ENCODE peak calls at places on chromosomes 5 and 9, in six cellular contexts. F is WTC11, S is K562, Q is A549, I is H1, T is HepG2. Y is an unnamed sample.

GRCh38 chr9:97484134-97484533 is 17.3 kb upstream of the TMOD1 start:
- DNase-seq in F (no peak), S (no peak), I (no peak), Q (no peak), T (no peak), Y (peak)

GRCh38 chr5:180860273-180860886 is 696 bp downstream of the ZFP62 start:
- DNase-seq in Q (peak), F (peak), T (peak), I (peak), S (peak), Y (no peak)

GRCh38 chr5:38379360-38379827 is 121.0 kb downstream of the EGFLAM start:
- DNase-seq in S (peak), Q (no peak), F (peak), T (no peak), I (no peak), Y (no peak)

GRCh38 chr5:73233053-73233460 is 60.1 kb downstream of the TMEM174 start:
- DNase-seq in I (peak), T (no peak), Q (no peak), S (no peak), F (peak), Y (no peak)

GRCh38 chr9:91176426-91176825 is 185.3 kb downstream of the AUH start:
- DNase-seq in I (no peak), F (no peak), Q (no peak), S (no peak), T (no peak), Y (no peak)

GRCh38 chr5:776862-777711 is 7.4 kb downstream of the ZDHHC11B start:
- DNase-seq in I (peak), S (peak), Q (no peak), T (no peak), F (no peak), Y (no peak)

GRCh38 chr9:16031486-16031885 is 478.6 kb downstream of the CCDC171 start:
- DNase-seq in F (no peak), T (no peak), S (no peak), Q (no peak), I (no peak), Y (no peak)

GRCh38 chr5:35198681-35199080 is 31.6 kb downstream of the PRLR start:
- DNase-seq in F (no peak), Q (no peak), S (no peak), I (no peak), T (no peak), Y (no peak)

GRCh38 chr5:346229-346935 is 24.9 kb downstream of the AHRR start:
- DNase-seq in F (no peak), T (no peak), I (peak), Q (no peak), S (no peak), Y (no peak)

GRCh38 chr9:4842734-4843133 is 50.0 kb downstream of the RCL1 start:
- DNase-seq in I (no peak), Q (no peak), F (no peak), T (no peak), S (no peak), Y (no peak)

GRCh38 chr9:93119953-93120845 is 13.9 kb downstream of the NINJ1 start:
- DNase-seq in T (peak), I (no peak), Q (peak), F (peak), S (peak), Y (peak)

GRCh38 chr5:81572201-81572600 is 178.3 kb upstream of the ACOT12 start:
- DNase-seq in S (no peak), T (no peak), I (no peak), Q (no peak), F (no peak), Y (no peak)

GRCh38 chr9:71742703-71743102 is 25.6 kb downstream of the CEMIP2 start:
- DNase-seq in I (no peak), F (no peak), S (no peak), Q (no peak), T (no peak), Y (no peak)

GRCh38 chr9:127311239-127311741 is 46.7 kb downstream of the GARNL3 start:
- DNase-seq in F (peak), T (peak), Q (peak), I (peak), S (peak), Y (peak)

GRCh38 chr5:39513236-39513635 is 88.5 kb upstream of the DAB2 start:
- DNase-seq in I (no peak), T (peak), F (no peak), Q (no peak), S (no peak), Y (peak)

GRCh38 chr5:164498393-164498792 is 993.0 kb downstream of the MAT2B start:
- DNase-seq in T (no peak), Q (no peak), F (no peak), I (no peak), S (no peak), Y (no peak)

GRCh38 chr5:169788168-169788567 is 151.1 kb downstream of the DOCK2 start:
- DNase-seq in S (no peak), F (no peak), I (no peak), Q (no peak), T (no peak), Y (no peak)

GRCh38 chr5:55994502-55994997 is at the start of gene IL6ST:
- DNase-seq in F (no peak), I (no peak), S (no peak), T (peak), Q (peak), Y (peak)

GRCh38 chr9:133972041-133972970 is 19.8 kb downstream of the VAV2 start:
- DNase-seq in S (no peak), I (no peak), T (no peak), Q (no peak), F (no peak), Y (no peak)

GRCh38 chr5:93073547-93073946 is 507.5 kb downstream of the NR2F1-AS1 start:
- DNase-seq in S (no peak), F (no peak), Q (no peak), T (no peak), I (no peak), Y (no peak)

GRCh38 chr5:6678385-6678784 is 34.8 kb upstream of the TENT4A start:
- DNase-seq in I (no peak), T (no peak), F (no peak), Q (no peak), S (no peak), Y (no peak)

GRCh38 chr5:113020461-113021273 is 44.1 kb downstream of the DCP2 start:
- DNase-seq in F (no peak), T (peak), Q (no peak), S (no peak), I (no peak), Y (peak)

GRCh38 chr5:109177227-109177626 is 232.5 kb downstream of the PJA2 start:
- DNase-seq in F (no peak), S (no peak), I (no peak), T (no peak), Q (no peak), Y (no peak)

GRCh38 chr9:137672907-137673791 is 54.3 kb downstream of the EHMT1 start:
- DNase-seq in I (no peak), Q (peak), F (no peak), T (peak), S (peak), Y (peak)

GRCh38 chr5:153783278-153783677 is 255.4 kb downstream of the FAM114A2 start:
- DNase-seq in Q (no peak), F (no peak), I (no peak), S (no peak), T (no peak), Y (no peak)

GRCh38 chr9:93465853-93466252 is 12.5 kb upstream of the FAM120AOS start:
- DNase-seq in Q (no peak), T (no peak), S (no peak), F (no peak), I (no peak), Y (no peak)

GRCh38 chr9:92496401-92496800 is 14.1 kb upstream of the ASPN start:
- DNase-seq in Q (no peak), S (no peak), I (no peak), T (no peak), F (no peak), Y (no peak)

GRCh38 chr5:134242146-134242545 is 16.3 kb upstream of the PPP2CA start:
- DNase-seq in I (no peak), S (no peak), Q (no peak), T (peak), F (no peak), Y (no peak)

GRCh38 chr9:13388157-13388556 is 108.7 kb upstream of the MPDZ start:
- DNase-seq in Q (no peak), F (no peak), T (no peak), S (no peak), I (no peak), Y (no peak)

GRCh38 chr9:133603165-133603927 is 5.8 kb downstream of the FAM163B start:
- DNase-seq in T (no peak), F (no peak), S (no peak), Q (no peak), I (no peak), Y (no peak)

GRCh38 chr9:87816041-87816440 is 66.6 kb upstream of the SPATA31E1 start:
- DNase-seq in F (no peak), Q (no peak), I (no peak), T (no peak), S (no peak), Y (peak)

GRCh38 chr5:23042231-23042630 is 189.1 kb upstream of the CDH12 start:
- DNase-seq in S (no peak), F (no peak), I (no peak), Q (no peak), T (no peak), Y (no peak)

GRCh38 chr5:178404987-178405386 is 172.4 kb upstream of the PHYKPL start:
- DNase-seq in F (no peak), T (no peak), Q (no peak), S (no peak), I (no peak), Y (no peak)

GRCh38 chr5:126871441-126871840 is 94.5 kb downstream of the LMNB1 start:
- DNase-seq in I (no peak), T (no peak), F (no peak), Q (no peak), S (no peak), Y (no peak)

GRCh38 chr9:135463140-135463539 is 16.4 kb upstream of the PPP1R26 start:
- DNase-seq in I (no peak), Q (peak), T (no peak), F (no peak), S (peak), Y (no peak)

GRCh38 chr9:129446828-129447550 is 173.9 kb downstream of the C9orf50 start:
- DNase-seq in Q (no peak), S (no peak), I (no peak), F (no peak), T (peak), Y (no peak)

GRCh38 chr5:982377-983237 is 26.0 kb upstream of the NKD2 start:
- DNase-seq in F (peak), Q (peak), I (peak), T (no peak), S (peak), Y (no peak)

GRCh38 chr5:107415762-107416161 is 255.0 kb downstream of the EFNA5 start:
- DNase-seq in T (no peak), I (no peak), S (no peak), Q (no peak), F (no peak), Y (no peak)

GRCh38 chr9:87065981-87066380 is 118.7 kb upstream of the GAS1 start:
- DNase-seq in S (no peak), T (no peak), I (no peak), F (no peak), Q (no peak), Y (no peak)

DNA sequence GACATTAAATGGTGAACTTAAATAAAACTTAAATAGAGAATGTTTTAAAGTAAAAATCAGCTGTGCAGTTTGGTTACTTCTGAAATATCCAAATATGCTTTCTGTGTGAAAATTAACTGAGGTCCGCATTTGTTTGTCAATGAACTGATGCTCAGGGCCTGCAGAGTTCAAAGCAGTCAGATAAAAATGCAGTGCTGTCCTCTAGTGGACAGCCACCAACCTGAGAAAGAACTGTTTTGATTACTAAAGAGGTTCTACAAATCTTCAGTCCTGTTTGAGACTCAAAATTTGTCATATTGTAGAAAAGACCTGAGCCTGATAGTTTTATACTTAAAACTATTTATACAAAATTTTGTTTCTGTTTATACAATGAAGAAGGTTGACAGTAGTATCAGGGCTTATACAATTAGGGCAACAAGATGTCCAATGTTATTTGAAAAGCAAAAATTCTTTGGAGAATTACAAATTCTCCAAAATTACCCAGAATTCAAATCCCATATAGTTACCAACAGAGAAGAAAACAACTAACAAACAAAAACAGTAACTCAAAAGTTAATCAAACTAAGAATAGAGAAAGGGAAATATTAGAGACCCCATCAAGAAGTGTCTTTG is 232.3 kb upstream of the TBCA start:
- DNase-seq in I (no peak), S (no peak), T (peak), Q (peak), F (no peak), Y (peak)
- TF ChIP-seq CTCF in I (no peak), S (peak), T (peak), Q (peak), F (peak), Y (peak)

GRCh38 chr9:89453452-89453851 is 44.5 kb downstream of the SEMA4D start:
- DNase-seq in T (no peak), S (no peak), Q (no peak), I (no peak), F (no peak), Y (no peak)
- TF ChIP-seq JUN in T (no peak), S (no peak), Q (no peak), I (no peak), F (no peak), Y (no peak)

GRCh38 chr9:84990850-84991505 is 321.4 kb downstream of the NTRK2 start:
- DNase-seq in S (no peak), Q (no peak), T (no peak), F (no peak), I (no peak), Y (no peak)

GRCh38 chr9:84993105-84993504 is 323.6 kb downstream of the NTRK2 start:
- DNase-seq in I (no peak), S (no peak), F (no peak), T (no peak), Q (no peak), Y (no peak)

GRCh38 chr9:84988621-84989020 is 319.1 kb downstream of the NTRK2 start:
- DNase-seq in I (no peak), S (no peak), Q (no peak), F (no peak), T (no peak), Y (no peak)

GRCh38 chr9:84991506-84991855 is 322.0 kb downstream of the NTRK2 start:
- DNase-seq in F (no peak), T (no peak), I (no peak), Q (no peak), S (no peak), Y (no peak)

DNA sequence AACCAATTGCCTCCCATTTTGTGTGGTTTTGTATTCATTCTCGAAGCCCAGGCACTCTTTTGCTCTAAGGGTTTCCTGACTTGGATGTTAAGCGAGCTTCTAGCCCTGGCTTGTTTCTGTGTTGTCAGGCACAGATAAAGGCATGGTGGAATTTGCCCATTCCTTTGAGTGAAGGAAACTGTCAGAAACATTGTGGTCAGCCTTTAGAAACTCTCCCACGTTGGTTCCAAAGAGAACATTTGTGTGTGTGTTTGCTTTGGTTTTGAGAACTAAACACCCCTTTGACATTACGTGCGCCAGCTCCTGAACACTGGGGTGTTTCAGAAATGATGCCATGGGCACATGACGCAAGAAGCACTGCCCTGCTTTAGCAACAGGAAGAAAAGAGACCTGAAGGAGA is 320.9 kb downstream of the NTRK2 start:
- DNase-seq in T (no peak), Q (no peak), S (no peak), I (no peak), F (no peak), Y (no peak)
- TF ChIP-seq CTCF in T (no peak), Q (no peak), S (no peak), I (no peak), F (no peak), Y (no peak)

GRCh38 chr9:7879551-7880245 is 80.1 kb upstream of the DMAC1 start:
- DNase-seq in I (peak), F (peak), T (no peak), S (no peak), Q (no peak), Y (no peak)
- TF ChIP-seq JUN in I (no peak), F (no peak), T (no peak), S (no peak), Q (no peak), Y (no peak)

GRCh38 chr9:37036237-37037136 is 2.4 kb upstream of the PAX5 start:
- DNase-seq in F (peak), Q (no peak), S (no peak), T (no peak), I (peak), Y (peak)
- TF ChIP-seq CTCF in F (no peak), Q (no peak), S (no peak), T (no peak), I (no peak), Y (no peak)

GRCh38 chr5:147176422-147176821 is 58.4 kb upstream of the STK32A start:
- DNase-seq in T (no peak), F (no peak), Q (no peak), S (no peak), I (no peak), Y (no peak)
- TF ChIP-seq JUN in T (no peak), F (no peak), Q (no peak), S (no peak), I (no peak), Y (no peak)